ENCODE peak calls at places on chromosomes 3 and 15, in six cellular contexts. One of them, this sample, is unnamed.

GRCh38 chr3:125632597-125632996 is 37.3 kb upstream of the OSBPL11 start:
- DNase-seq in CD8-positive, alpha-beta T cell: no peak
- DNase-seq in right lobe of liver: no peak
- DNase-seq in heart right ventricle: no peak
- DNase-seq in AG04449: no peak
- DNase-seq in natural killer cell: no peak
- DNase-seq in this sample: no peak

GRCh38 chr15:75091814-75092213 is 68.4 kb downstream of the PPCDC start:
- DNase-seq in CD8-positive, alpha-beta T cell: no peak
- DNase-seq in right lobe of liver: no peak
- DNase-seq in heart right ventricle: no peak
- DNase-seq in AG04449: no peak
- DNase-seq in natural killer cell: no peak
- DNase-seq in this sample: no peak

GRCh38 chr3:55283441-55283925 is 203.6 kb downstream of the WNT5A start:
- DNase-seq in CD8-positive, alpha-beta T cell: no peak
- DNase-seq in right lobe of liver: no peak
- DNase-seq in heart right ventricle: no peak
- DNase-seq in AG04449: no peak
- DNase-seq in natural killer cell: no peak
- DNase-seq in this sample: no peak

GRCh38 chr3:123678108-123678511 is 93.3 kb upstream of the HACD2 start:
- DNase-seq in CD8-positive, alpha-beta T cell: no peak
- DNase-seq in right lobe of liver: no peak
- DNase-seq in heart right ventricle: no peak
- DNase-seq in AG04449: peak
- DNase-seq in natural killer cell: no peak
- DNase-seq in this sample: no peak

GRCh38 chr15:74768771-74769342 is 13.0 kb upstream of the CSK start:
- DNase-seq in CD8-positive, alpha-beta T cell: peak
- DNase-seq in right lobe of liver: no peak
- DNase-seq in heart right ventricle: peak
- DNase-seq in AG04449: no peak
- DNase-seq in natural killer cell: peak
- DNase-seq in this sample: no peak

GRCh38 chr3:45252833-45253232 is 26.7 kb upstream of the TMEM158 start:
- DNase-seq in CD8-positive, alpha-beta T cell: no peak
- DNase-seq in right lobe of liver: no peak
- DNase-seq in heart right ventricle: no peak
- DNase-seq in AG04449: no peak
- DNase-seq in natural killer cell: no peak
- DNase-seq in this sample: no peak

GRCh38 chr3:48018841-48019240 is 2.6 kb upstream of the MAP4 start:
- DNase-seq in CD8-positive, alpha-beta T cell: no peak
- DNase-seq in right lobe of liver: no peak
- DNase-seq in heart right ventricle: no peak
- DNase-seq in AG04449: no peak
- DNase-seq in natural killer cell: no peak
- DNase-seq in this sample: no peak

GRCh38 chr15:85754993-85755392 is 39.7 kb downstream of the KLHL25 start:
- DNase-seq in CD8-positive, alpha-beta T cell: no peak
- DNase-seq in right lobe of liver: peak
- DNase-seq in heart right ventricle: peak
- DNase-seq in AG04449: no peak
- DNase-seq in natural killer cell: no peak
- DNase-seq in this sample: no peak

GRCh38 chr15:48667701-48668100 is 22.2 kb upstream of the FBN1 start:
- DNase-seq in CD8-positive, alpha-beta T cell: no peak
- DNase-seq in right lobe of liver: no peak
- DNase-seq in heart right ventricle: no peak
- DNase-seq in AG04449: no peak
- DNase-seq in natural killer cell: no peak
- DNase-seq in this sample: no peak

GRCh38 chr3:63818282-63819150 is 583 bp upstream of the C3orf49 start:
- DNase-seq in CD8-positive, alpha-beta T cell: peak
- DNase-seq in right lobe of liver: no peak
- DNase-seq in heart right ventricle: no peak
- DNase-seq in AG04449: no peak
- DNase-seq in natural killer cell: peak
- DNase-seq in this sample: peak

GRCh38 chr3:154835638-154836037 is 244.5 kb upstream of the MME start:
- DNase-seq in CD8-positive, alpha-beta T cell: no peak
- DNase-seq in right lobe of liver: no peak
- DNase-seq in heart right ventricle: no peak
- DNase-seq in AG04449: no peak
- DNase-seq in natural killer cell: no peak
- DNase-seq in this sample: no peak

GRCh38 chr3:64445318-64446300 is 220.3 kb upstream of the PRICKLE2 start:
- DNase-seq in CD8-positive, alpha-beta T cell: no peak
- DNase-seq in right lobe of liver: no peak
- DNase-seq in heart right ventricle: peak
- DNase-seq in AG04449: no peak
- DNase-seq in natural killer cell: no peak
- DNase-seq in this sample: no peak

GRCh38 chr3:46851364-46852328 is 11.6 kb downstream of the MYL3 start:
- DNase-seq in CD8-positive, alpha-beta T cell: no peak
- DNase-seq in right lobe of liver: no peak
- DNase-seq in heart right ventricle: no peak
- DNase-seq in AG04449: no peak
- DNase-seq in natural killer cell: no peak
- DNase-seq in this sample: peak

GRCh38 chr3:181417748-181418147 is 294.0 kb upstream of the SOX2 start:
- DNase-seq in CD8-positive, alpha-beta T cell: no peak
- DNase-seq in right lobe of liver: no peak
- DNase-seq in heart right ventricle: no peak
- DNase-seq in AG04449: no peak
- DNase-seq in natural killer cell: no peak
- DNase-seq in this sample: no peak

GRCh38 chr3:87575538-87575937 is 299.2 kb upstream of the POU1F1 start:
- DNase-seq in CD8-positive, alpha-beta T cell: no peak
- DNase-seq in right lobe of liver: no peak
- DNase-seq in heart right ventricle: no peak
- DNase-seq in AG04449: no peak
- DNase-seq in natural killer cell: no peak
- DNase-seq in this sample: no peak

GRCh38 chr3:177493091-177493490 is 295.8 kb upstream of the TBL1XR1 start:
- DNase-seq in CD8-positive, alpha-beta T cell: no peak
- DNase-seq in right lobe of liver: no peak
- DNase-seq in heart right ventricle: no peak
- DNase-seq in AG04449: no peak
- DNase-seq in natural killer cell: no peak
- DNase-seq in this sample: no peak

GRCh38 chr3:69683076-69683806 is 56.0 kb upstream of the MITF start:
- DNase-seq in CD8-positive, alpha-beta T cell: no peak
- DNase-seq in right lobe of liver: no peak
- DNase-seq in heart right ventricle: no peak
- DNase-seq in AG04449: no peak
- DNase-seq in natural killer cell: no peak
- DNase-seq in this sample: no peak

GRCh38 chr3:172635588-172635987 is 75.3 kb downstream of the NCEH1 start:
- DNase-seq in CD8-positive, alpha-beta T cell: no peak
- DNase-seq in right lobe of liver: no peak
- DNase-seq in heart right ventricle: no peak
- DNase-seq in AG04449: no peak
- DNase-seq in natural killer cell: peak
- DNase-seq in this sample: no peak

GRCh38 chr15:48500595-48500994 is 144.9 kb downstream of the FBN1 start:
- DNase-seq in CD8-positive, alpha-beta T cell: no peak
- DNase-seq in right lobe of liver: no peak
- DNase-seq in heart right ventricle: no peak
- DNase-seq in AG04449: no peak
- DNase-seq in natural killer cell: no peak
- DNase-seq in this sample: no peak

GRCh38 chr15:29225534-29226224 is 43.9 kb downstream of the NSMCE3 start:
- DNase-seq in CD8-positive, alpha-beta T cell: no peak
- DNase-seq in right lobe of liver: no peak
- DNase-seq in heart right ventricle: no peak
- DNase-seq in AG04449: no peak
- DNase-seq in natural killer cell: no peak
- DNase-seq in this sample: no peak

GRCh38 chr15:37079726-37080125 is 20.6 kb downstream of the MEIS2 start:
- DNase-seq in CD8-positive, alpha-beta T cell: no peak
- DNase-seq in right lobe of liver: no peak
- DNase-seq in heart right ventricle: no peak
- DNase-seq in AG04449: no peak
- DNase-seq in natural killer cell: no peak
- DNase-seq in this sample: no peak

GRCh38 chr3:152508705-152509104 is 240.0 kb downstream of the MBNL1 start:
- DNase-seq in CD8-positive, alpha-beta T cell: no peak
- DNase-seq in right lobe of liver: no peak
- DNase-seq in heart right ventricle: no peak
- DNase-seq in AG04449: no peak
- DNase-seq in natural killer cell: no peak
- DNase-seq in this sample: no peak

DNA sequence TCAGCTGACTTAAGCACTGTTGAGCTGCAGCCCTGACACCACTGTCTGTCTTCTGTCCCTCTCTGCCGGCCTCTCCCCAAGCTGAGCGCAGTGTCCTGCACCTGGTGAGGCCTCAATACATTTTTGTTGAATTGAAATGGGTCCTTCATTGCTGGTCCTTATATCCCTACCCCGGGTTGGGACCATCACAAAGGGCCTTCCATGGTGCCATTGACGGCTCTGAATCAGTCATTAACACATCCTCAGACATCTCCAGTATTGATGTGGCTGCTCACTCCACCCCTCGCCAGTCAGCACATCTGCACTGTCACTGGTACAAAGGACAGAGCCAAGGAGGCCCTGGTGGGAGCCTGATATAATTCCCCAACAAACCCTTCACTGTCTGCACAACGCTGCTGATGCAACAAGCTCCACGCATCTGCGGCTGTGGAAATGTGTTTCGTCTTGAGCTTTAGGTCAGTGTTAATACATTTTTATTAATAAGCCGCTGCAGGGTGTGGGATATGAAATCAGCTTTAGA is 191.6 kb upstream of the TOPAZ1 start:
- DNase-seq in CD8-positive, alpha-beta T cell: no peak
- DNase-seq in right lobe of liver: no peak
- DNase-seq in heart right ventricle: no peak
- DNase-seq in AG04449: no peak
- DNase-seq in natural killer cell: no peak
- DNase-seq in this sample: no peak
- TF ChIP-seq CTCF in CD8-positive, alpha-beta T cell: no peak
- TF ChIP-seq CTCF in right lobe of liver: no peak
- TF ChIP-seq CTCF in heart right ventricle: no peak
- TF ChIP-seq CTCF in AG04449: no peak
- TF ChIP-seq CTCF in natural killer cell: no peak
- TF ChIP-seq CTCF in this sample: no peak

DNA sequence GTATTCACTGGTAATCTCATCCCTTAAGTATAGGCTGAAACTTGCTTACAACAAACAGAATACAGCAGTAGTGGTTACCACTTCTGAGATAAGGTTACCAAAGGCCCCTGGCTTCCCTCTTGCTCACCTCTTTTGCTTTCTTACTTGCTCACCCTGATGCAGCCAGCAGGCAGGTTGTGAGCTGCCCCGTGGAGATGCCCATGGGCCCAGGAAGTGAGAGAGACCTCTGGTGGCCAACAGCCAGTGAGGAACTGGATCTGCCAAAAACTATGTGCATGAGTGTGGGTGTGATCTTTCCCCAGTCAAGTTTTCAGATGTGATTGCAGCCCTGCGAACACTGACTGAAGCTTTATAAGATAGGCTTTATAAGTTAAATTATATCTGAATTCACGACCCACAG is 48.7 kb downstream of the NMNAT3 start:
- DNase-seq in CD8-positive, alpha-beta T cell: no peak
- DNase-seq in right lobe of liver: no peak
- DNase-seq in heart right ventricle: no peak
- DNase-seq in AG04449: no peak
- DNase-seq in natural killer cell: no peak
- DNase-seq in this sample: no peak
- TF ChIP-seq CTCF in CD8-positive, alpha-beta T cell: no peak
- TF ChIP-seq CTCF in right lobe of liver: no peak
- TF ChIP-seq CTCF in heart right ventricle: no peak
- TF ChIP-seq CTCF in AG04449: peak
- TF ChIP-seq CTCF in natural killer cell: no peak
- TF ChIP-seq CTCF in this sample: peak

GRCh38 chr15:101276501-101277037 is 716 bp downstream of the SELENOS start:
- DNase-seq in CD8-positive, alpha-beta T cell: no peak
- DNase-seq in right lobe of liver: no peak
- DNase-seq in heart right ventricle: no peak
- DNase-seq in AG04449: no peak
- DNase-seq in natural killer cell: no peak
- DNase-seq in this sample: no peak

GRCh38 chr15:101273534-101273933 is 3.8 kb downstream of the SELENOS start:
- DNase-seq in CD8-positive, alpha-beta T cell: no peak
- DNase-seq in right lobe of liver: no peak
- DNase-seq in heart right ventricle: no peak
- DNase-seq in AG04449: no peak
- DNase-seq in natural killer cell: no peak
- DNase-seq in this sample: no peak

GRCh38 chr15:101277038-101277822 is at the start of gene SELENOS:
- DNase-seq in CD8-positive, alpha-beta T cell: peak
- DNase-seq in right lobe of liver: peak
- DNase-seq in heart right ventricle: peak
- DNase-seq in AG04449: no peak
- DNase-seq in natural killer cell: peak
- DNase-seq in this sample: peak

GRCh38 chr15:101272584-101272983 is 4.7 kb downstream of the SELENOS start:
- DNase-seq in CD8-positive, alpha-beta T cell: no peak
- DNase-seq in right lobe of liver: no peak
- DNase-seq in heart right ventricle: no peak
- DNase-seq in AG04449: no peak
- DNase-seq in natural killer cell: no peak
- DNase-seq in this sample: no peak

GRCh38 chr15:101275018-101275417 is 2.3 kb downstream of the SELENOS start:
- DNase-seq in CD8-positive, alpha-beta T cell: no peak
- DNase-seq in right lobe of liver: no peak
- DNase-seq in heart right ventricle: no peak
- DNase-seq in AG04449: no peak
- DNase-seq in natural killer cell: no peak
- DNase-seq in this sample: no peak
- TF ChIP-seq CTCF in CD8-positive, alpha-beta T cell: no peak
- TF ChIP-seq CTCF in right lobe of liver: no peak
- TF ChIP-seq CTCF in heart right ventricle: no peak
- TF ChIP-seq CTCF in AG04449: no peak
- TF ChIP-seq CTCF in natural killer cell: no peak
- TF ChIP-seq CTCF in this sample: no peak

GRCh38 chr3:77321646-77322045 is 281.7 kb downstream of the ROBO2 start:
- DNase-seq in CD8-positive, alpha-beta T cell: no peak
- DNase-seq in right lobe of liver: no peak
- DNase-seq in heart right ventricle: no peak
- DNase-seq in AG04449: no peak
- DNase-seq in natural killer cell: no peak
- DNase-seq in this sample: no peak

GRCh38 chr3:77323616-77324015 is 283.7 kb downstream of the ROBO2 start:
- DNase-seq in CD8-positive, alpha-beta T cell: no peak
- DNase-seq in right lobe of liver: no peak
- DNase-seq in heart right ventricle: no peak
- DNase-seq in AG04449: no peak
- DNase-seq in natural killer cell: no peak
- DNase-seq in this sample: no peak

GRCh38 chr3:77320514-77320913 is 280.6 kb downstream of the ROBO2 start:
- DNase-seq in CD8-positive, alpha-beta T cell: no peak
- DNase-seq in right lobe of liver: no peak
- DNase-seq in heart right ventricle: no peak
- DNase-seq in AG04449: no peak
- DNase-seq in natural killer cell: no peak
- DNase-seq in this sample: no peak

GRCh38 chr3:77324115-77324514 is 284.2 kb downstream of the ROBO2 start:
- DNase-seq in CD8-positive, alpha-beta T cell: no peak
- DNase-seq in right lobe of liver: no peak
- DNase-seq in heart right ventricle: no peak
- DNase-seq in AG04449: no peak
- DNase-seq in natural killer cell: no peak
- DNase-seq in this sample: no peak

GRCh38 chr3:77319711-77320110 is 279.8 kb downstream of the ROBO2 start:
- DNase-seq in CD8-positive, alpha-beta T cell: no peak
- DNase-seq in right lobe of liver: no peak
- DNase-seq in heart right ventricle: no peak
- DNase-seq in AG04449: no peak
- DNase-seq in natural killer cell: no peak
- DNase-seq in this sample: no peak
- TF ChIP-seq CTCF in CD8-positive, alpha-beta T cell: no peak
- TF ChIP-seq CTCF in right lobe of liver: no peak
- TF ChIP-seq CTCF in heart right ventricle: no peak
- TF ChIP-seq CTCF in AG04449: peak
- TF ChIP-seq CTCF in natural killer cell: no peak
- TF ChIP-seq CTCF in this sample: no peak